ENCODE peak calls at places on chromosomes 13 and 19, in seven cellular contexts. D, R, A, N, H, Z and X are unnamed samples.

GRCh38 chr13:42066542-42066941 is 18.1 kb downstream of the DGKH start:
- DNase-seq in D (no peak), R (no peak), A (no peak), N (no peak), H (no peak), Z (no peak), X (no peak)

GRCh38 chr19:58361900-58362271 is 665 bp downstream of the ZNF497 start:
- DNase-seq in D (no peak), R (peak; percentile 38), A (peak; percentile 43), N (no peak), H (peak; percentile 72), Z (no peak), X (peak; percentile 69)

GRCh38 chr13:72868229-72868628 is 86.3 kb downstream of the PIBF1 start:
- DNase-seq in D (no peak), R (no peak), A (no peak), N (no peak), H (no peak), Z (no peak), X (no peak)

GRCh38 chr13:33794576-33794975 is 23.4 kb upstream of the RFC3 start:
- DNase-seq in D (no peak), R (no peak), A (no peak), N (no peak), H (no peak), Z (no peak), X (no peak)

GRCh38 chr13:45335397-45336024 is 5.5 kb downstream of the TPT1 start:
- DNase-seq in D (no peak), R (no peak), A (no peak), N (no peak), H (no peak), Z (no peak), X (no peak)

GRCh38 chr19:4713384-4713951 is 10.2 kb downstream of the DPP9 start:
- DNase-seq in D (no peak), R (peak; percentile 96), A (peak; percentile 94), N (peak; percentile 94), H (no peak), Z (no peak), X (peak; percentile 92)

GRCh38 chr19:6734096-6734696 is 3.2 kb downstream of the GPR108 start:
- DNase-seq in D (no peak), R (no peak), A (no peak), N (no peak), H (no peak), Z (no peak), X (no peak)

GRCh38 chr13:95204231-95204765 is 97.0 kb downstream of the ABCC4 start:
- DNase-seq in D (no peak), R (no peak), A (no peak), N (no peak), H (no peak), Z (no peak), X (no peak)

GRCh38 chr13:75581874-75582640 is 32.5 kb downstream of the UCHL3 start:
- DNase-seq in D (no peak), R (no peak), A (peak; percentile 16), N (no peak), H (no peak), Z (no peak), X (no peak)

GRCh38 chr19:4172861-4173473 is 9.4 kb downstream of the SIRT6 start:
- DNase-seq in D (peak; percentile 95), R (peak; percentile 59), A (peak; percentile 67), N (peak; percentile 51), H (peak; percentile 79), Z (peak; percentile 92), X (peak; percentile 79)

GRCh38 chr19:4327877-4328242 is 10.8 kb downstream of the STAP2 start:
- DNase-seq in D (no peak), R (no peak), A (no peak), N (no peak), H (no peak), Z (no peak), X (no peak)

GRCh38 chr13:50115695-50116094 is 100.5 kb downstream of the KCNRG start:
- DNase-seq in D (no peak), R (no peak), A (no peak), N (no peak), H (no peak), Z (no peak), X (no peak)

GRCh38 chr13:114144606-114145244 is 12.3 kb upstream of the RASA3 start:
- DNase-seq in D (no peak), R (no peak), A (no peak), N (no peak), H (no peak), Z (no peak), X (no peak)

GRCh38 chr19:33802001-33802400 is 5.3 kb downstream of the KCTD15 start:
- DNase-seq in D (no peak), R (no peak), A (no peak), N (no peak), H (no peak), Z (no peak), X (no peak)

GRCh38 chr19:29841559-29842367 is 30.0 kb downstream of the CCNE1 start:
- DNase-seq in D (peak; percentile 82), R (no peak), A (peak; percentile 64), N (peak; percentile 60), H (no peak), Z (peak; percentile 53), X (no peak)

GRCh38 chr13:92225861-92226260 is 827.4 kb downstream of the GPC5 start:
- DNase-seq in D (no peak), R (no peak), A (no peak), N (no peak), H (no peak), Z (no peak), X (no peak)

GRCh38 chr19:39409886-39410619 is 2.4 kb upstream of the PLEKHG2 start:
- DNase-seq in D (no peak), R (peak; percentile 76), A (peak; percentile 71), N (peak; percentile 46), H (peak; percentile 89), Z (peak; percentile 68), X (peak; percentile 83)

GRCh38 chr13:45873491-45874360 is 22.2 kb upstream of the SIAH3 start:
- DNase-seq in D (peak; percentile 56), R (no peak), A (no peak), N (peak; percentile 7), H (no peak), Z (peak; percentile 33), X (no peak)

GRCh38 chr13:90615767-90616166 is 731.7 kb upstream of the MIR17HG start:
- DNase-seq in D (no peak), R (no peak), A (no peak), N (no peak), H (no peak), Z (no peak), X (no peak)

GRCh38 chr19:12629215-12629614 is 18.5 kb downstream of the ZNF791 start:
- DNase-seq in D (no peak), R (no peak), A (no peak), N (no peak), H (no peak), Z (no peak), X (no peak)

GRCh38 chr13:75416327-75417005 is 65.5 kb downstream of the TBC1D4 start:
- DNase-seq in D (peak; percentile 55), R (no peak), A (no peak), N (no peak), H (no peak), Z (no peak), X (no peak)

GRCh38 chr13:76937416-76937815 is 10.9 kb upstream of the ACOD1 start:
- DNase-seq in D (no peak), R (no peak), A (peak; percentile 49), N (peak; percentile 8), H (no peak), Z (no peak), X (no peak)

GRCh38 chr13:48586591-48587103 is 53.8 kb upstream of the RCBTB2 start:
- DNase-seq in D (no peak), R (peak; percentile 54), A (peak; percentile 37), N (no peak), H (peak; percentile 57), Z (no peak), X (peak; percentile 40)

GRCh38 chr19:1066748-1067340 is at the start of gene ARHGAP45:
- DNase-seq in D (peak; percentile 78), R (peak; percentile 60), A (no peak), N (peak; percentile 36), H (no peak), Z (peak; percentile 52), X (peak; percentile 78)
- H3K4me3 ChIP-seq in D (no peak within 1 kb of the TSS), R (peak within 1 kb of the TSS; percentile 62), A (peak within 1 kb of the TSS; percentile 54), N (peak within 1 kb of the TSS; percentile 71), H (peak within 1 kb of the TSS; percentile 12), Z (peak within 1 kb of the TSS; percentile 48), X (peak within 1 kb of the TSS; percentile 40)

DNA sequence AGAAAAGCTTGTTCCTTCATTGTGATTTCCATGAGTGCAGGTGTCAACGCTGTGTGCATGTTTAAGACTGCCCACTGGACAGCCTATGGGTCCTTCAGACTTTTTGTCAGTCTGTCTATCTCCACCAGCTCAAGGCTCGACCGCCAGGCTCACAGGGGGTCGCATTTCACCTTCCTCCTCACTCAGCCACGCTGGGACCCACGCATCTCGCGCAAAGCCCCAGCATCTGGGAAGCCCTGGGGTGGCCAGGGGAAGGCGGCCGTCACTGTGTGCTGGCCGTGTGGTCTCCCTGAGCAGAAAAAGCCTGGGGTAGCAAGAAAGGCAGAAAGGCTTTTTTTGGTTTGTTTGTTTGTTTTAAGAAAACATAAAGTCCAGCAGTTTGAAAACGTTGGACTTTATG is 48.5 kb downstream of the KLF2 start:
- DNase-seq in D (no peak), R (no peak), A (no peak), N (no peak), H (no peak), Z (no peak), X (no peak)
- H3K4me1 ChIP-seq in D (no peaks in the 10 kb centered on the region), R (peaks cover 63% of the 10 kb centered on the region), A (peaks cover 38% of the 10 kb centered on the region), N (no peaks in the 10 kb centered on the region), H (peaks cover 19% of the 10 kb centered on the region), Z (no peaks in the 10 kb centered on the region), X (peaks cover 22% of the 10 kb centered on the region)

GRCh38 chr19:45473366-45474190 is 5.8 kb downstream of the FOSB start:
- DNase-seq in D (no peak), R (no peak), A (no peak), N (no peak), H (no peak), Z (peak; percentile 34), X (no peak)

GRCh38 chr19:45471116-45471865 is 3.5 kb downstream of the FOSB start:
- DNase-seq in D (no peak), R (no peak), A (no peak), N (no peak), H (no peak), Z (no peak), X (no peak)

GRCh38 chr19:45470147-45471081 is 2.6 kb downstream of the FOSB start:
- DNase-seq in D (no peak), R (no peak), A (peak; percentile 82), N (peak; percentile 74), H (peak; percentile 65), Z (no peak), X (peak; percentile 69)

GRCh38 chr19:45472557-45473365 is 5.0 kb downstream of the FOSB start:
- DNase-seq in D (peak; percentile 67), R (no peak), A (no peak), N (no peak), H (no peak), Z (peak; percentile 32), X (no peak)

GRCh38 chr19:45471866-45472556 is 4.2 kb downstream of the FOSB start:
- DNase-seq in D (no peak), R (no peak), A (no peak), N (no peak), H (no peak), Z (no peak), X (no peak)
- H3K4me3 ChIP-seq in D (peak overlapping the region; percentile 4), R (peak overlapping the region; percentile 21), A (no peak overlapping the region), N (no peak overlapping the region), H (no peak overlapping the region), Z (no peak overlapping the region), X (no peak overlapping the region)

GRCh38 chr13:40640845-40641458 is 25.5 kb downstream of the FOXO1 start:
- DNase-seq in D (no peak), R (no peak), A (no peak), N (no peak), H (no peak), Z (no peak), X (no peak)
- H3K4me1 ChIP-seq in D (peaks cover 3% of the 10 kb centered on the region), R (peaks cover 77% of the 10 kb centered on the region), A (peaks cover 42% of the 10 kb centered on the region), N (peaks cover 27% of the 10 kb centered on the region), H (peaks cover 29% of the 10 kb centered on the region), Z (peaks cover 39% of the 10 kb centered on the region), X (peaks cover 75% of the 10 kb centered on the region)

GRCh38 chr13:94050039-94050438 is 429.4 kb downstream of the DCT start:
- DNase-seq in D (no peak), R (no peak), A (no peak), N (no peak), H (no peak), Z (no peak), X (no peak)
- H3K4me3 ChIP-seq in D (no peak overlapping the region), R (no peak overlapping the region), A (no peak overlapping the region), N (no peak overlapping the region), H (no peak overlapping the region), Z (no peak overlapping the region), X (no peak overlapping the region)